ENCODE peak calls at places on chromosomes 12 and 14, in seven cellular contexts. H, O, Z, D, W, U and N are unnamed samples.

GRCh38 chr14:39731912-39732311 is 299.7 kb upstream of the FBXO33 start:
- DNase-seq in H (no peak), O (peak), Z (no peak), D (no peak), W (no peak), U (no peak), N (peak)

GRCh38 chr14:90336985-90337384 is 5.2 kb upstream of the NRDE2 start:
- DNase-seq in H (no peak), O (no peak), Z (no peak), D (no peak), W (no peak), U (no peak), N (no peak)

GRCh38 chr12:30788754-30789153 is 34.0 kb upstream of the CAPRIN2 start:
- DNase-seq in H (no peak), O (no peak), Z (no peak), D (no peak), W (no peak), U (no peak), N (no peak)

GRCh38 chr12:46629331-46630229 is 196.2 kb downstream of the SLC38A4 start:
- DNase-seq in H (no peak), O (no peak), Z (no peak), D (no peak), W (no peak), U (no peak), N (no peak)

GRCh38 chr12:27177716-27178115 is 66.4 kb upstream of the STK38L start:
- DNase-seq in H (no peak), O (no peak), Z (no peak), D (no peak), W (peak), U (peak), N (peak)

GRCh38 chr14:58171090-58171489 is 19.1 kb upstream of the ARMH4 start:
- DNase-seq in H (peak), O (peak), Z (peak), D (peak), W (peak), U (peak), N (peak)

GRCh38 chr12:93279849-93280412 is 97.8 kb upstream of the NUDT4 start:
- DNase-seq in H (no peak), O (no peak), Z (no peak), D (no peak), W (peak), U (no peak), N (no peak)

GRCh38 chr12:112182499-112182898 is 57.1 kb downstream of the TRAFD1 start:
- DNase-seq in H (peak), O (no peak), Z (peak), D (peak), W (peak), U (no peak), N (no peak)

GRCh38 chr14:83969998-83970397 is 1559.9 kb upstream of the FLRT2 start:
- DNase-seq in H (no peak), O (no peak), Z (no peak), D (no peak), W (no peak), U (no peak), N (no peak)

GRCh38 chr12:1660304-1661187 is 30.3 kb upstream of the ADIPOR2 start:
- DNase-seq in H (no peak), O (peak), Z (no peak), D (no peak), W (peak), U (no peak), N (no peak)

GRCh38 chr14:74650927-74651686 is 39.1 kb upstream of the LTBP2 start:
- DNase-seq in H (no peak), O (no peak), Z (no peak), D (no peak), W (no peak), U (no peak), N (no peak)

GRCh38 chr12:53102883-53103807 is at the start of gene SOAT2:
- DNase-seq in H (no peak), O (peak), Z (no peak), D (no peak), W (no peak), U (no peak), N (no peak)

GRCh38 chr14:98103705-98104104 is 1168.3 kb downstream of the BCL11B start:
- DNase-seq in H (no peak), O (no peak), Z (no peak), D (no peak), W (no peak), U (no peak), N (no peak)

GRCh38 chr14:100234511-100234910 is 4.4 kb upstream of the YY1 start:
- DNase-seq in H (no peak), O (no peak), Z (no peak), D (no peak), W (no peak), U (no peak), N (no peak)

GRCh38 chr12:7346571-7347225 is 42.8 kb downstream of the ACSM4 start:
- DNase-seq in H (no peak), O (no peak), Z (no peak), D (no peak), W (no peak), U (no peak), N (no peak)

GRCh38 chr12:15899282-15899870 is 11.8 kb upstream of the DERA start:
- DNase-seq in H (no peak), O (no peak), Z (no peak), D (no peak), W (peak), U (no peak), N (peak)

GRCh38 chr12:117143008-117143532 is 43.9 kb upstream of the TESC start:
- DNase-seq in H (no peak), O (no peak), Z (no peak), D (no peak), W (peak), U (no peak), N (no peak)

GRCh38 chr14:96979611-96980074 is 182.5 kb downstream of the VRK1 start:
- DNase-seq in H (no peak), O (no peak), Z (no peak), D (no peak), W (no peak), U (no peak), N (no peak)

GRCh38 chr12:29611906-29612305 is 114.4 kb upstream of the OVCH1 start:
- DNase-seq in H (no peak), O (no peak), Z (no peak), D (no peak), W (peak), U (peak), N (no peak)

GRCh38 chr12:13255792-13256704 is 59.5 kb downstream of the EMP1 start:
- DNase-seq in H (peak), O (peak), Z (peak), D (peak), W (peak), U (peak), N (peak)

GRCh38 chr14:76090611-76091010 is 61.1 kb upstream of the GPATCH2L start:
- DNase-seq in H (no peak), O (no peak), Z (no peak), D (no peak), W (no peak), U (peak), N (no peak)

GRCh38 chr14:24372701-24373416 is 4.9 kb downstream of the NFATC4 start:
- DNase-seq in H (no peak), O (no peak), Z (no peak), D (no peak), W (peak), U (no peak), N (no peak)

GRCh38 chr12:57011438-57012424 is 4.6 kb downstream of the TAC3 start:
- DNase-seq in H (no peak), O (no peak), Z (no peak), D (no peak), W (no peak), U (no peak), N (no peak)

GRCh38 chr12:47868041-47868440 is 36.8 kb downstream of the VDR start:
- DNase-seq in H (no peak), O (no peak), Z (no peak), D (no peak), W (peak), U (no peak), N (no peak)

GRCh38 chr14:30354439-30354838 is 204.5 kb upstream of the G2E3 start:
- DNase-seq in H (no peak), O (no peak), Z (no peak), D (no peak), W (no peak), U (no peak), N (no peak)

GRCh38 chr12:6241495-6241894 is 41.3 kb downstream of the CD9 start:
- DNase-seq in H (peak), O (no peak), Z (no peak), D (no peak), W (no peak), U (no peak), N (no peak)

GRCh38 chr12:14216405-14217294 is 148.8 kb upstream of the ATF7IP start:
- DNase-seq in H (no peak), O (no peak), Z (no peak), D (no peak), W (peak), U (no peak), N (peak)

GRCh38 chr14:50862171-50862570 is 9.7 kb upstream of the ABHD12B start:
- DNase-seq in H (no peak), O (no peak), Z (no peak), D (no peak), W (peak), U (no peak), N (no peak)

GRCh38 chr14:70955543-70956480 is 48.6 kb downstream of the PCNX1 start:
- DNase-seq in H (no peak), O (no peak), Z (no peak), D (no peak), W (peak), U (peak), N (peak)

GRCh38 chr12:132818562-132818961 is 10.1 kb downstream of the GOLGA3 start:
- DNase-seq in H (no peak), O (no peak), Z (no peak), D (no peak), W (no peak), U (no peak), N (no peak)

GRCh38 chr14:99908653-99909250 is 115.5 kb downstream of the EML1 start:
- DNase-seq in H (no peak), O (no peak), Z (no peak), D (no peak), W (no peak), U (no peak), N (no peak)

GRCh38 chr12:53096089-53096741 is 1.3 kb upstream of the IGFBP6 start:
- DNase-seq in H (no peak), O (no peak), Z (no peak), D (no peak), W (peak), U (peak), N (no peak)

GRCh38 chr14:100290607-100291304 is 15.5 kb downstream of the SLC25A29 start:
- DNase-seq in H (no peak), O (no peak), Z (no peak), D (no peak), W (no peak), U (no peak), N (no peak)

GRCh38 chr14:24365600-24366374 is 2.2 kb upstream of the NFATC4 start:
- DNase-seq in H (peak), O (peak), Z (peak), D (peak), W (peak), U (peak), N (peak)

GRCh38 chr12:23906329-23906728 is 43.1 kb downstream of the SOX5 start:
- DNase-seq in H (peak), O (no peak), Z (peak), D (no peak), W (peak), U (no peak), N (no peak)

GRCh38 chr12:103278329-103278728 is 217.4 kb downstream of the C12orf42 start:
- DNase-seq in H (no peak), O (no peak), Z (no peak), D (no peak), W (no peak), U (no peak), N (no peak)